ENCODE peak calls at places on chromosomes 2 and 18, in seven cellular contexts. M, I, Q, C, S, R and X are unnamed samples.

GRCh38 chr2:231925303-231926179 is 655 bp downstream of the NPPC start:
- DNase-seq in Q (peak; percentile 80), R (peak; percentile 72), I (peak; percentile 61), M (peak; percentile 76), S (peak; percentile 74), C (peak; percentile 95), X (peak; percentile 42)

GRCh38 chr2:148568597-148568996 is 76.0 kb upstream of the EPC2 start:
- DNase-seq in Q (no peak), S (no peak), M (no peak), R (no peak), C (peak; percentile 79), I (no peak), X (no peak)

GRCh38 chr18:24086082-24086481 is 52.8 kb upstream of the CABYR start:
- DNase-seq in R (no peak), M (no peak), I (no peak), Q (peak; percentile 63), S (no peak), C (no peak), X (no peak)

GRCh38 chr2:201260302-201260800 is at the start of gene CASP8:
- DNase-seq in C (no peak), I (no peak), Q (no peak), S (peak; percentile 32), M (no peak), R (peak; percentile 33), X (peak; percentile 21)

GRCh38 chr2:25290811-25291510 is 50.8 kb downstream of the DNMT3A start:
- DNase-seq in I (no peak), R (no peak), Q (no peak), M (no peak), S (no peak), C (no peak), X (peak; percentile 34)

GRCh38 chr2:217331577-217332139 is 471.8 kb upstream of the TNP1 start:
- DNase-seq in C (peak; percentile 40), S (peak; percentile 37), Q (peak; percentile 71), I (peak; percentile 1), R (no peak), M (peak; percentile 64), X (peak; percentile 48)

GRCh38 chr2:211468881-211469280 is 912.5 kb downstream of the CPS1 start:
- DNase-seq in I (no peak), S (no peak), C (no peak), M (no peak), Q (no peak), R (no peak), X (no peak)

GRCh38 chr18:55343396-55344073 is 244.5 kb downstream of the TCF4 start:
- DNase-seq in C (no peak), M (no peak), I (no peak), Q (peak; percentile 56), S (no peak), R (no peak), X (no peak)

GRCh38 chr2:174663572-174663971 is 66.0 kb upstream of the WIPF1 start:
- DNase-seq in M (no peak), R (no peak), Q (peak; percentile 32), I (peak; percentile 93), S (peak; percentile 43), C (no peak), X (peak; percentile 47)

GRCh38 chr2:223306371-223306770 is 254.4 kb downstream of the KCNE4 start:
- DNase-seq in C (no peak), R (no peak), I (no peak), M (peak; percentile 18), Q (peak; percentile 41), S (peak; percentile 47), X (no peak)

GRCh38 chr2:239329972-239330572 is 70.7 kb downstream of the HDAC4 start:
- DNase-seq in I (no peak), R (no peak), Q (no peak), M (no peak), C (no peak), S (no peak), X (no peak)

GRCh38 chr18:2515408-2515807 is 55.9 kb downstream of the METTL4 start:
- DNase-seq in I (peak; percentile 82), Q (peak; percentile 91), M (peak; percentile 79), R (no peak), S (peak; percentile 78), C (no peak), X (peak; percentile 70)

GRCh38 chr18:5546660-5547059 is 2.9 kb upstream of the EPB41L3 start:
- DNase-seq in C (no peak), Q (peak; percentile 72), S (peak; percentile 58), M (peak; percentile 59), I (peak; percentile 17), R (no peak), X (peak; percentile 54)

GRCh38 chr2:223383315-223383714 is 218.8 kb downstream of the SCG2 start:
- DNase-seq in Q (peak; percentile 37), M (peak; percentile 15), R (no peak), S (no peak), I (peak; percentile 5), C (no peak), X (peak; percentile 14)

GRCh38 chr2:69686855-69687254 is 43.3 kb upstream of the AAK1 start:
- DNase-seq in R (no peak), Q (no peak), S (no peak), I (no peak), M (no peak), C (no peak), X (no peak)

GRCh38 chr2:196750977-196751631 is 48.4 kb downstream of the GTF3C3 start:
- DNase-seq in R (peak; percentile 24), M (peak; percentile 22), I (peak; percentile 28), S (peak; percentile 80), C (no peak), Q (peak; percentile 67), X (peak; percentile 28)

GRCh38 chr2:61135510-61135909 is 26.5 kb upstream of the C2orf74 start:
- DNase-seq in S (peak; percentile 52), C (no peak), R (no peak), I (peak; percentile 24), M (peak; percentile 22), Q (peak; percentile 61), X (no peak)

GRCh38 chr2:98586466-98587140 is 21.7 kb downstream of the COA5 start:
- DNase-seq in Q (no peak), S (no peak), C (no peak), M (no peak), I (no peak), R (no peak), X (no peak)

GRCh38 chr2:5677133-5677532 is 15.1 kb upstream of the SOX11 start:
- DNase-seq in M (no peak), R (no peak), Q (no peak), S (no peak), I (no peak), C (no peak), X (no peak)

GRCh38 chr2:128321421-128321775 is 2.7 kb upstream of the HS6ST1 start:
- DNase-seq in Q (no peak), C (peak; percentile 88), M (no peak), R (no peak), I (no peak), S (no peak), X (no peak)
- H3K4me3 ChIP-seq in Q (no peak overlapping the region), C (no peak overlapping the region), M (no peak overlapping the region), R (peak overlapping the region; percentile 68), I (no peak overlapping the region), S (no peak overlapping the region), X (no peak overlapping the region)

DNA sequence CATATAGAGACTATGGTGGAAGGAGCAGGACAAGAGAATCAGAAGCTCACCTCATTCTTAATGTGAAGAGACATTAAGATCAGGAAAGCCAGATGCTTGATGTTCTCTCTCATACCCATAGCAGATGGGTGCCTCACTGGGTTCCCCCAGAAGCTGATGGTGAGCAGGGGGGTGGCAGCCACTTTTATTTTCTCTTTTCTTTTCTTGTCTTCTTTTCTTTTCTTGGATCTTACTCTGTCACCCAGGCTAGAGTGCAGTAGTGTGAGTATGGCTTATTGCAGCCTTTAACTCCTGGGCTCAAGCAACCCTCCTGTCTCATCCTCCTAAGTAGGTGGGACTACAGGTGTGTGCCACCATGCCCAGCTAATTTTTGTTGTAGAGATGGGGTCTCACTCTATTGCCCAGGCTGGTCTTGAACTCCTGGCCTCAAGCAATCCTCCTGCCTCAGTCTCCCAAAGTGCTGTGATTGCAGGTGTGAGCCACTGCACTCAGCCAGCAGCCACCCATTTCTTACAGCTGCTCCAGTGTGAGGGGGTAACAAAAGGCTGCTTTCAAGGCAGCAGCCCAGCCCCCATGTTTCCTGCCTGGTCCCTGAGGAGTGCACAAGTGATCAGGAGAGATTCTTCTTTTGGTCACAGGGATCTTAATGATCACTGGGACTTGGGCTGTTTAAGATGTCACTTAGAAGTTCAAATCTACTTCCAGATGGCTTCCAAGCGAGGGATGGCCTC is 15.1 kb upstream of the CXCR4 start:
- DNase-seq in M (no peak), S (no peak), I (no peak), R (no peak), C (no peak), Q (no peak), X (no peak)
- H3K4me3 ChIP-seq in M (no peak overlapping the region), S (no peak overlapping the region), I (no peak overlapping the region), R (peak overlapping the region; percentile 34), C (no peak overlapping the region), Q (no peak overlapping the region), X (no peak overlapping the region)

GRCh38 chr2:199603748-199604291 is 146.1 kb upstream of the SATB2 start:
- DNase-seq in I (no peak), Q (peak; percentile 33), M (no peak), C (no peak), R (no peak), S (no peak), X (no peak)
- H3K4me3 ChIP-seq in I (no peak overlapping the region), Q (no peak overlapping the region), M (peak overlapping the region; percentile 14), C (no peak overlapping the region), R (no peak overlapping the region), S (peak overlapping the region; percentile 31), X (peak overlapping the region; percentile 17)

GRCh38 chr18:76993573-76993972 is 139.0 kb downstream of the MBP start:
- DNase-seq in I (no peak), S (no peak), Q (no peak), M (no peak), R (no peak), C (peak; percentile 60), X (no peak)

GRCh38 chr18:76993085-76993382 is 139.5 kb downstream of the MBP start:
- DNase-seq in M (no peak), R (no peak), S (no peak), C (no peak), Q (no peak), I (no peak), X (no peak)

GRCh38 chr18:76994086-76994654 is 138.4 kb downstream of the MBP start:
- DNase-seq in M (no peak), S (no peak), I (no peak), Q (no peak), C (peak; percentile 28), R (no peak), X (no peak)

GRCh38 chr18:76991021-76991688 is 141.4 kb downstream of the MBP start:
- DNase-seq in C (peak; percentile 54), M (no peak), R (no peak), S (no peak), I (no peak), Q (no peak), X (no peak)

DNA sequence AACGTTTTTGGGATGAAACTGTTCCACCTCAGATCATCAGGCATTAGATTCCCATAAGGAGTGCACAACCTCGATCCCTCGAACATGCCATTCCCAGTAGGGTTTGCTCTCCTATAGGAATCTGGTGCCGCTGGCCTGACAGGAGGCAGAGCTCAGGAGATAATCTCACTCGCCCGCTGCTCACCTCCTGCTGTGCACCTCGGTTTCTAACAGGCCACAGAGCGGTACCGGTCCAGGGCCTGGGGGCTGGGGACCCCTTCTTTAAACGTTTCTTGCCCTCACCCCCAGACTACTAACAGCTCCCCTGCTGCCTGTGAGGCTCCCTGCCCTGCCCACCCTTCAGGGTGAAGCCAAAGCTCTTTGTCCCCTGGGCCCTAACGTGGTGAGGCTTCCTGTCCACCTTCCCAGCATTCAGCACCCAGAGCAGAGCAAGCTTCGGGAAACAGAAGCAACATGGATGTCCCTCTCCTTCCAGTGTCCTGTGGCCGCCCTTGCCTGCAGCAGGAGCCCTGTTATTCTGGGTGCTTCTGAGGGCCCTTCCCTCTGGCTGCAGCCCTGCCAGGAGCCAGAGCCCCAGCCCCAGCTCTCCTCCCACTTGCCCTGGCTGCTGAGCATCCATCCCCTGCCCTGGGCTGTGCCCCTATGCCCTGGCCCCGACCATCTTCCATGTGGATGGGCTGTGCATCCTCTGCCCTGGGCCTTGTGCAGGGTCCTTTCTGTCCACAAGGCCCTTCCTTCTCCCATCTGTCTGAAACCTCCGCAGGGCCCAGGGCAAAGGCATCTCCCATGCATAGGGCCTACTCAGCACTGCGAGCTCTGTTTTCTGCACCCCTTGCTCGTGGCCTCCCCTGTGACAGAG is 140.1 kb downstream of the MBP start:
- DNase-seq in I (no peak), S (no peak), C (peak; percentile 78), R (no peak), Q (no peak), M (no peak), X (no peak)
- H3K4me3 ChIP-seq in I (no peak overlapping the region), S (no peak overlapping the region), C (no peak overlapping the region), R (no peak overlapping the region), Q (no peak overlapping the region), M (no peak overlapping the region), X (no peak overlapping the region)